ENCODE peak calls at places on chromosome 14, in four cellular contexts. R, C, D and A are unnamed samples. For H3K4me1, the result is how much of the 10 kb centered on the place peaks cover.

GRCh38 chr14:57486767-57487379 is 6.8 kb downstream of the CCDC198 start:
- DNase-seq in C (peak), R (no peak), D (peak), A (no peak)

GRCh38 chr14:36768638-36769337 is 107.1 kb downstream of the PAX9 start:
- DNase-seq in C (no peak), D (no peak), R (no peak), A (no peak)

GRCh38 chr14:55913324-55914035 is 204.7 kb upstream of the PELI2 start:
- DNase-seq in R (no peak), D (peak), C (no peak), A (peak)

GRCh38 chr14:54727929-54728328 is 161.0 kb downstream of the SAMD4A start:
- DNase-seq in R (no peak), C (no peak), D (no peak), A (no peak)

GRCh38 chr14:93103392-93104080 is 12.2 kb downstream of the ITPK1 start:
- DNase-seq in D (no peak), R (no peak), C (no peak), A (no peak)

GRCh38 chr14:101466456-101467180 is 94.7 kb upstream of the DIO3 start:
- DNase-seq in D (no peak), R (no peak), C (no peak), A (no peak)

GRCh38 chr14:95123895-95124579 is 33.3 kb downstream of the DICER1 start:
- DNase-seq in C (no peak), R (peak), D (no peak), A (peak)

GRCh38 chr14:84792722-84793410 is 737.1 kb upstream of the FLRT2 start:
- DNase-seq in R (no peak), C (no peak), D (no peak), A (no peak)

GRCh38 chr14:105898482-105899010 is 372.2 kb downstream of the TMEM121 start:
- DNase-seq in R (no peak), C (no peak), D (no peak), A (no peak)

GRCh38 chr14:99564256-99564902 is 39.6 kb downstream of the CCDC85C start:
- DNase-seq in D (peak), C (no peak), R (no peak), A (peak)

GRCh38 chr14:74459289-74459946 is 33.4 kb upstream of the SYNDIG1L start:
- DNase-seq in D (peak), R (no peak), C (peak), A (no peak)

GRCh38 chr14:73058923-73059311 is 583 bp downstream of the RBM25 start:
- DNase-seq in R (no peak), D (peak), C (peak), A (peak)

GRCh38 chr14:24705840-24706239 is 71.8 kb upstream of the GZMB start:
- DNase-seq in D (no peak), R (no peak), C (no peak), A (no peak)

GRCh38 chr14:75279739-75280447 is 1.3 kb downstream of the FOS start:
- DNase-seq in R (no peak), D (peak), C (peak), A (peak)

GRCh38 chr14:50758279-50758678 is 72.7 kb downstream of the NIN start:
- DNase-seq in R (no peak), C (no peak), D (no peak), A (no peak)

DNA sequence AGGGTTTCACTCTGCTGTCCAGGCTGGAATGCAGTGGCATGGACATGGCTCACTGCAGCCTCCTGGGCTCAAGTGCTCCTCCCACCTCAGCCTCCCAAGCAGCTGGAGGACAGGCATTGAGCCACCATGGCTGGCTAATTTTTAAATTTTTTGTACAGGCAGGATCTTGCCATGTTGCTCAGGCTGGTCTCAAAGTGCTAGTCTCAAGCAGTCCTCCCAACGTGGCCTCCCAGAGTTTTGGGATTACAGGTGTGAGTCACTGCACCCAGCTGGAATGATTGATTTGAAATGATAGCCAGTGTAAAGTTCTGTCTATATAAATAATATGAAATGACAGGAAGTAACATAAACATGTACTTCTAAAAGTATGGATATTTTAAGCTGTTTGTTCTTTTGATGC is 172.7 kb downstream of the FUT8 start:
- DNase-seq in R (no peak), D (no peak), C (no peak), A (no peak)
- H3K4me1 ChIP-seq in R (under half), D (under half), C (under half), A (under half)

DNA sequence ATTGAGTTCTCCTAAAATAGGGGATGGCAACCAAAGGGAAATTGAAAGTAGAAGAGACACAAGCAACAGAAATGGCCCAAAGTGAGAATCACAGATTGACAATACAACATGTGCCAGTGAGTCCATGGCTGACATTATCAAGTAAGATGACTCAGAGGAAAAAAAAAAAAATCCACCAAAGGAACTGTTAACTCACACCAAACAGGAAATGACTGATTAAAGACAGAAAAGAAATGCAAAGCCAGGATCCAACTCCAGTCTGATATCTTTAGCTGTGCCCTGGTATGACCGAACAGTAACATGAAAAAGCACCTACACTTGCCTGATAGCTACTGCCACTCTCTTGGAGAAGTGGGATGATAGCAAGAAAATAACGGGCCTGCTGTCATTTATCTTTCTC is 484.9 kb downstream of the PRKD1 start:
- DNase-seq in D (peak), C (no peak), R (no peak), A (no peak)
- H3K4me1 ChIP-seq in D (under half), C (under half), R (under half), A (under half)

DNA sequence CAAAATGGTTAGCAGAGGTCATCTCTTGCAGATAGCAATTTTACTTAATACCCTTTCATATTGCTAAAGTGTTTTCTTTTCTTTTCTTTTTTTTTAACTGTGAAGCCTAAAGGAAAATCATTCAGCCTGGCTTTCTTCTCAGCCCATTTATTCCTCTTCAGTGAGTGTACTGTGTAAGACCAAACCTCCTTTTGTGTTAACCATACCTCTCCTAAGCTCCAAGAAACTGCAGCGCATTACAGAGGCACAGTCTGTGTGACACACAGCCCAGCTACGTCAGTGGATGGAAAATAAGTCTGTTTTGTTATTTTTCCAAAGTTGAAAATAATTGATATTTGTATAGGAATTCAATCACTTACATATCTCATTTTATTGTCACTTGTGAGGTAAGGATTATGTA is 21.7 kb downstream of the DCAF5 start:
- DNase-seq in D (no peak), C (peak), R (no peak), A (no peak)
- H3K4me1 ChIP-seq in D (under half), C (under half), R (half or more), A (half or more)

GRCh38 chr14:22976620-22977433 is 5.5 kb downstream of the AJUBA start:
- DNase-seq in D (peak), C (peak), R (no peak), A (no peak)
- H3K4me1 ChIP-seq in D (under half), C (under half), R (under half), A (half or more)

DNA sequence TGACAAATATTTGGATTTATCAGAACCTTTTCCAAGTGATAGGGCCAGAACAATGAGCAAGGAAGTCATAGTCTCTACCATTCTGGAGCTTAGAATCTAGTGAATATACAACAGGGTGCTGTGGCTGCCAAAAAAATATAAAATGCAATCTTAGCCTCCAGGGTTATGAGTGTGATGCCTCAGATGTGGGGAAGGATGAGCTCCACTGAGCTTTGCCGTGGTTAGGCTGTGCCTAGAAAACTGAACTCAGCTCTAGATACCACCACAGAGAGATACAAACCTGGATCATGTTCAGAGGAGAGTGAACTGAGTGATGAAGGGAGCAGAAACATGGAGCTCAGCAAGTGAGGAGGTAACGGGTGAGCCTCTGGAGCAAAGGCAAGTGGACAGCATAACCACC is 138.1 kb upstream of the HIF1A start:
- DNase-seq in D (no peak), R (no peak), C (no peak), A (no peak)
- H3K4me1 ChIP-seq in D (half or more), R (under half), C (under half), A (half or more)

DNA sequence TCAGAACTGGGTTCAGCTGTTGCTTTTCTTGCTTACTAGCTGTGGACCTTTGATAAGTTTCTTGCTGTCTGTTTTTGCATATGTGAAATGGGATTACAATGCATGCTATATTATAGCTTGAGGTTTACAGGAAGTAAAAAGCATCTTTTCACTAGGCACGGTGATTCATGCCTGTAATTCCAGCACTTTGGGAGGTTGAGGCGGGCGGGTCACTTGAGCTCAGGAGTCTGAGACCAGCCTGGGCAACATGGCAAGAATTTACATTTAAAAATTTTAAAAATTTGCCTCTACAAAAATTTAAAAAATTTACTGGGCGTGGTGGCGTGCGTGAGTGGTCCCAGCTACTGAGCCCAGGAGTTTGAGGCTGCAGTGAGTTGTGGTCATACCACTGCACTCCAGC is 42.0 kb downstream of the CALM1 start:
- DNase-seq in C (no peak), R (no peak), D (no peak), A (no peak)
- H3K4me1 ChIP-seq in C (under half), R (under half), D (under half), A (under half)

GRCh38 chr14:104346608-104347007 is 208.2 kb downstream of the KIF26A start:
- DNase-seq in D (no peak), R (no peak), C (no peak), A (no peak)
- H3K4me1 ChIP-seq in D (under half), R (under half), C (under half), A (under half)

GRCh38 chr14:68211886-68212285 is 392.3 kb downstream of the RAD51B start:
- DNase-seq in D (no peak), C (no peak), R (no peak), A (no peak)

GRCh38 chr14:68211421-68211820 is 391.8 kb downstream of the RAD51B start:
- DNase-seq in D (no peak), C (no peak), R (no peak), A (no peak)

GRCh38 chr14:68208726-68209125 is 389.1 kb downstream of the RAD51B start:
- DNase-seq in D (no peak), R (no peak), C (no peak), A (no peak)

GRCh38 chr14:68208218-68208617 is 388.6 kb downstream of the RAD51B start:
- DNase-seq in R (no peak), C (no peak), D (no peak), A (no peak)

GRCh38 chr14:68210729-68211299 is 391.2 kb downstream of the RAD51B start:
- DNase-seq in R (no peak), D (peak), C (no peak), A (no peak)
- H3K4me1 ChIP-seq in R (under half), D (under half), C (under half), A (under half)

DNA sequence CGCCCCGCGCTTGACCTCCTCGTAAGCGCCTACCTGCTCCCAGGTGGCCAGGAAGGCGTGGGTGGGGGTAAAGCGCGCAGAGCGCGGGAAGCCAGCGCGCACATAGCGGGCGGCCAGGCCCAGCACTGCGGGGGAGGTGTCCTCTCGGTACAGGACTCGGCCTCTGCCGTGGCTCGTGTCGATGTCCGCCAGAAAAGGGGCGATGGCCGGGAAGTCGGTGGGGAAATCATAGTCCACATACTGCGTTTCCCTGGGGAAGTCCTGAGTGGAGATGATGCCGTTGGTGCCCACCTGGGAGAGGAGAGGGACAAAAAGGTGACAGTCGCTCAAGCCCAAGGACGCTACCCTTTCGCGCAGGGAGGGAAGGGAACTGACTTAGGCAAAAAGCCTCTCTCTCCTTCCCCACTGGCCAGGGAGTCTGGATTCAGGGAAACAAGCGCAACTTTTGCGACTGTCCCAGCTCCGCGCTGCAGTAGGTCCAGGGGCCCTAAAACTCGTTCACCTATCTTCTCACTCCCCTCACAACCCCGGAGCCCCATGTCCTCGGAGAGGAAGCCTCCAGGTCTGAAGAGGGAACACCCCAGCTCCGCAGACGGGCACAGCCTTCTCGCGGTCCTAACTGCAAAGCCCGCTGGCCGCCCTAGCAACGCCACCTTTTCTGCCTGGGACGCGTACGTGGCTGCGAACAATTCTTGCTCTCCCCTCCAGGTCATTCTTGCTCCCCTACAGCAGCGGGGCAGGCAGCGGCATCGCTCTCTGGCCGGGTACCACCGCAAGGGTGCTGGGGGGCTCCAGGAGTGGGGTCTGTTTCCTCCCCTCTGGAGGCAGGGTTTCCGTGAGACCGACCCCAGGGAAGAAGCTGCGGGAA is 752 bp downstream of the NID2 start:
- DNase-seq in C (peak), D (peak), R (no peak), A (peak)
- H3K4me1 ChIP-seq in C (under half), D (under half), R (under half), A (half or more)